ENCODE peak calls at places on chromosomes 2 and 18, in nine cellular contexts. A, B, Q, F, S, V, P, L and N are unnamed samples.

GRCh38 chr2:178756843-178757242 is 50.4 kb downstream of the TTN start:
- DNase-seq in A (no peak), B (peak), Q (peak), F (no peak), S (no peak), V (no peak), P (no peak), L (no peak), N (no peak)

GRCh38 chr18:23588836-23589560 is 2.7 kb upstream of the NPC1 start:
- DNase-seq in A (no peak), B (no peak), Q (peak), F (no peak), S (no peak), V (no peak), P (no peak), L (no peak), N (no peak)

GRCh38 chr18:40904295-40904694 is 1050.7 kb upstream of the PIK3C3 start:
- DNase-seq in A (no peak), B (no peak), Q (peak), F (no peak), S (no peak), V (no peak), P (no peak), L (no peak), N (no peak)

GRCh38 chr2:120766758-120767351 is 31.2 kb downstream of the GLI2 start:
- DNase-seq in A (peak), B (no peak), Q (no peak), F (no peak), S (no peak), V (no peak), P (no peak), L (no peak), N (no peak)

GRCh38 chr2:171254666-171255065 is 94.0 kb upstream of the TLK1 start:
- DNase-seq in A (no peak), B (no peak), Q (no peak), F (no peak), S (no peak), V (no peak), P (no peak), L (no peak), N (no peak)

GRCh38 chr2:190121971-190122370 is 59.4 kb upstream of the MSTN start:
- DNase-seq in A (no peak), B (peak), Q (peak), F (no peak), S (no peak), V (peak), P (no peak), L (no peak), N (no peak)

GRCh38 chr18:46271488-46271887 is 167.3 kb downstream of the HAUS1 start:
- DNase-seq in A (no peak), B (no peak), Q (no peak), F (no peak), S (no peak), V (no peak), P (no peak), L (no peak), N (no peak)

GRCh38 chr2:216540920-216541319 is 42.3 kb downstream of the RPL37A start:
- DNase-seq in A (no peak), B (no peak), Q (no peak), F (no peak), S (no peak), V (no peak), P (no peak), L (no peak), N (no peak)

GRCh38 chr2:233822101-233822771 is 32.1 kb downstream of the HJURP start:
- DNase-seq in A (no peak), B (no peak), Q (no peak), F (no peak), S (no peak), V (no peak), P (no peak), L (no peak), N (no peak)

GRCh38 chr2:184030978-184031377 is 567.4 kb upstream of the ZNF804A start:
- DNase-seq in A (no peak), B (no peak), Q (no peak), F (no peak), S (no peak), V (no peak), P (no peak), L (no peak), N (no peak)

GRCh38 chr18:7567487-7568425 is 640 bp downstream of the PTPRM start:
- DNase-seq in A (peak), B (peak), Q (peak), F (peak), S (peak), V (peak), P (peak), L (peak), N (no peak)

GRCh38 chr2:96109931-96110511 is 6.3 kb downstream of the ADRA2B start:
- DNase-seq in A (peak), B (no peak), Q (no peak), F (no peak), S (no peak), V (no peak), P (no peak), L (no peak), N (no peak)

GRCh38 chr2:71603851-71604708 is 150.7 kb downstream of the DYSF start:
- DNase-seq in A (peak), B (no peak), Q (no peak), F (no peak), S (no peak), V (no peak), P (no peak), L (no peak), N (no peak)

GRCh38 chr2:219560037-219560892 is 11.1 kb downstream of the OBSL1 start:
- DNase-seq in A (no peak), B (no peak), Q (no peak), F (no peak), S (no peak), V (no peak), P (no peak), L (no peak), N (no peak)

GRCh38 chr2:145874466-145874865 is 1354.5 kb upstream of the ZEB2 start:
- DNase-seq in A (no peak), B (peak), Q (peak), F (no peak), S (no peak), V (peak), P (no peak), L (no peak), N (peak)

GRCh38 chr2:9002637-9003365 is 683 bp downstream of the MBOAT2 start:
- DNase-seq in A (peak), B (peak), Q (peak), F (peak), S (no peak), V (peak), P (peak), L (no peak), N (no peak)

GRCh38 chr2:102510791-102511575 is 38.0 kb downstream of the SLC9A4 start:
- DNase-seq in A (no peak), B (no peak), Q (no peak), F (no peak), S (no peak), V (no peak), P (no peak), L (no peak), N (no peak)

GRCh38 chr2:235170016-235170415 is 218.2 kb downstream of the SH3BP4 start:
- DNase-seq in A (no peak), B (peak), Q (peak), F (no peak), S (no peak), V (no peak), P (no peak), L (no peak), N (no peak)

GRCh38 chr18:67682516-67682915 is 166.0 kb upstream of the DSEL start:
- DNase-seq in A (no peak), B (no peak), Q (no peak), F (no peak), S (no peak), V (no peak), P (no peak), L (no peak), N (no peak)

GRCh38 chr2:226611944-226612318 is 187.7 kb downstream of the IRS1 start:
- DNase-seq in A (no peak), B (peak), Q (peak), F (no peak), S (no peak), V (no peak), P (no peak), L (no peak), N (no peak)

GRCh38 chr18:3029215-3029972 is 16.4 kb upstream of the LPIN2 start:
- DNase-seq in A (no peak), B (peak), Q (peak), F (peak), S (peak), V (peak), P (no peak), L (peak), N (no peak)

GRCh38 chr2:158745067-158745865 is 49.9 kb upstream of the DAPL1 start:
- DNase-seq in A (no peak), B (peak), Q (peak), F (peak), S (peak), V (peak), P (peak), L (peak), N (no peak)

GRCh38 chr18:25233582-25234362 is 118.2 kb downstream of the ZNF521 start:
- DNase-seq in A (no peak), B (peak), Q (peak), F (no peak), S (no peak), V (peak), P (no peak), L (no peak), N (no peak)

GRCh38 chr18:75168654-75169053 is 40.3 kb downstream of the PTGR3 start:
- DNase-seq in A (no peak), B (no peak), Q (no peak), F (no peak), S (no peak), V (no peak), P (no peak), L (no peak), N (no peak)

GRCh38 chr2:224039770-224040088 is 643 bp upstream of the SERPINE2 start:
- DNase-seq in A (no peak), B (no peak), Q (no peak), F (no peak), S (no peak), V (no peak), P (no peak), L (no peak), N (no peak)
- H3K4me3 ChIP-seq in A (peak), B (peak), Q (peak), F (peak), S (peak), V (peak), P (peak), L (peak), N (no peak)

DNA sequence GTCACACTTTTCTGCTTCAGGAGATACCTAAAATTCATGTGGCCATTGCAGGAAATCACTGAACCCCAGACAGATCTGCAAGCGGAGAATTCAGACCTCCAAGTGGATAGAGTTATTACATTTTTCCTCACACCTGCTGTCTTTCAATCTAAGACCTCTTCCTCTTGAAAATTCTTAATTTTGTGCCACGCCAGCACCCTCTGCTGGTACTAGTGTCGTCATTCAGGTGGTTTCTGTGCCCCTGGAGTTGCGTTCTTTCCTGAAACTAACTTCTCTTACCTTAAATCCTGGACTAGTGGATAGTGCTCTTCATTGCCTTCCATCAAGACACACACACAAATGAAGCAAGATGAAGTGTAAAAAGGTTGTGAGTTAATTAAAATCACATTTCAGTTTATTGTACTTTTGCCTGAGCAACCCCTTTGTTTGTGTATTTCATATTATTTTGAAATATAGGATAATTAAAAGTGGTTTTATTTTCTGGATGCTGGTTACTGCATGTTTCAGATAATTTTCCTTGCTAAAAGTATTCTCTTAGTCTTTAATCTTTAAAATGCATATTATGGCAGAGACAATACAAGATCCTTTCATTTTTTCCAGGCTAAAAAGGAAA is 1.6 kb upstream of the DNER start:
- DNase-seq in A (no peak), B (peak), Q (peak), F (peak), S (peak), V (peak), P (peak), L (peak), N (no peak)
- TF ChIP-seq CTCF in A (no peak), B (peak), Q (peak), F (peak), S (peak), V (peak), P (peak), L (no peak), N (peak)

GRCh38 chr18:48834421-48835011 is 116.2 kb downstream of the SMAD7 start:
- DNase-seq in A (peak), B (peak), Q (peak), F (no peak), S (peak), V (peak), P (peak), L (peak), N (no peak)
- H3K4me3 ChIP-seq in A (no peak), B (no peak), Q (peak), F (no peak), S (no peak), V (no peak), P (no peak), L (no peak), N (no peak)

GRCh38 chr2:127174176-127174575 is 45.9 kb downstream of the CYP27C1 start:
- DNase-seq in A (no peak), B (peak), Q (peak), F (peak), S (no peak), V (no peak), P (no peak), L (no peak), N (no peak)
- TF ChIP-seq CTCF in A (peak), B (peak), Q (peak), F (peak), S (no peak), V (peak), P (peak), L (no peak), N (peak)